ENCODE peak calls at places on chromosomes 5 and 9, in four cellular contexts. B is neural progenitor cell, N is astrocyte, L is PC-3. S is an unnamed sample.

GRCh38 chr5:145531038-145531734 is 304.0 kb downstream of the PRELID2 start:
- DNase-seq in L (peak), N (peak), B (no peak), S (no peak)

GRCh38 chr5:36398137-36398536 is 96.4 kb upstream of the RANBP3L start:
- DNase-seq in N (peak), B (peak), L (peak), S (peak)

GRCh38 chr9:96423322-96423984 is 5.3 kb upstream of the ZNF367 start:
- DNase-seq in B (no peak), N (no peak), L (no peak), S (no peak)

GRCh38 chr5:42666821-42667325 is 89.7 kb upstream of the CCDC152 start:
- DNase-seq in L (no peak), N (no peak), B (peak), S (no peak)

GRCh38 chr9:125323615-125324014 is 62.0 kb downstream of the GAPVD1 start:
- DNase-seq in B (no peak), N (peak), L (no peak), S (no peak)

GRCh38 chr9:111482656-111483418 is 1.3 kb downstream of the ECPAS start:
- DNase-seq in N (peak), L (peak), B (peak), S (peak)

GRCh38 chr9:79568337-79569084 is 3.3 kb upstream of the TLE4 start:
- DNase-seq in B (no peak), N (no peak), L (no peak), S (no peak)

GRCh38 chr5:10856646-10857332 is 95.8 kb upstream of the DAP start:
- DNase-seq in B (peak), N (peak), L (peak), S (peak)

DNA sequence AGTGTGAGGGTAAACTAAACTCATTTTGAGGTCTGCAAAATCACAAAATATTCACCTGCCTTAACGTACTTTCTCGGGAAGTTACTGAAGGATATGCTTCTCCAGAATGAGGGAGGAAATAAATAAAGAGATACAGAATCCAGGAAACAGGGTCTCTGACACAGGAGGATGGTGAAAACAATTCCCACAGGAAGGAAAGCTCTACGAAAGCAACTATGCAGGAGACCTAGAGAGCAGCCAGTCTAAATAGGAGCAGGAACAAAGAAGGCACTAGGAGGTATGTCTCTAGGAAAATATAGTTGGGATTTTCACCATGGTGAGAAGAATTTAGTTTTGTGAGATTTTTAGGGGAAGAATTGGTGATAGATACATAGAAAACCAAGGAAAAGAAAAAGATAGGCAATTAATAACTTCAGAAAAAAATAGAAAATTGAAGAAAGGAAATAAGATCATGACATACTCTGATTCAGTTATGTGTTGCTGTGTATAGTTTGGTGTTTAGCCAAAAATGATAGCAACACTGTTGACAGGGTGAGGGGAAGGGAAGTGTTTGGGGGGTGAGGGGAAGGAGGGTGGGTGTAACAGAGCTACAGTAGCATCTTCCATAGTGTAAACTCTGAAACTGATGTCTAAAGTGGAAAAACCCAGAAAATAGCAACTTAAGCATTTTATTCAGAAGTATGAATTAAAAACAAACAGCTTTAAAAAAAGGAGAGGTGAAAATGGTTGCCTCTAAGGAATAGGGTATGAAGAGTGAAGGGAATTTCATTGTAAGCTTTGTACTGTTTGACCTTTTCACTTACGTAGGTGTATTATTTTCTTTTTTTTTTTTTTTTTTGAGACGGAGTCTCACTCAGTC is 9.8 kb downstream of the GPR21 start:
- DNase-seq in N (no peak), L (no peak), B (no peak), S (no peak)
- H3K9ac ChIP-seq in N (no peak), L (no peak), B (no peak), S (no peak)

DNA sequence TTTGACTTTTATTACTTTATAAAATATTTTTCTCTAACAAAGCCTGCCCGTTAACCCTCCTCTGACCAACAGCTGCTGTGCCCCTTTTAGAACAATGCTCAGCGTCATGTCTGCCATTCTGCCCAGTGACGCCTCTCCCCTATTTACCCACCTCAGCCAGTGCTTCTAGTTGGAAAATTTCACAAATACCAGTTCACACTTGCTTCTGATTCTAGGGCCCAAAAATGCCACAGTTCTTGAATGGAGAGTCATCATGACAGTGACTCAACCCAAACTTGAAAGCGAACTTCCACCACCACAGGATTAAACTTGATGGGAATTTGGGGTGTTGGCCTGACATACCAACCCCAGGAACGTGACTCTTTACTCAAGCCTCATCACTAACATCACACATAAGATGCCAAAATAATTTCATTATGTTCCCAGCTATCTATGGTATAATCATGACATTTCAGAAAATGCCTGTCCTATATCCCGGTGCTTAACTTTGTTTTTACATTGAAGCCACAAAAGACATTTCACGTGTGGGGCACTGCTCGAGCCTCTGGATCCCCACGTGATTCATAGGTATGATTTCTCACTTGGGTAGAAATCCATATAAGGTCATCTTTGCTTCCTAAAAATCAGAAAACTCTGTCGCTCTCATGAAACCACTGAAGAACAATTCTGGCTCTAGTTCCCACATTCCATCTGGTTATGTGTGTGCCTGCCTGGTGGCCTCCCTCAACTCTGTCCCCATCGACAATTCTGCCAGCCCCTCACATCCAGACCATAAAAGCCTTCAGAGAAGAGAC is 220.9 kb downstream of the ACTL7B start:
- DNase-seq in B (no peak), N (peak), L (peak), S (no peak)
- H3K9ac ChIP-seq in B (no peak), N (no peak), L (no peak), S (no peak)

DNA sequence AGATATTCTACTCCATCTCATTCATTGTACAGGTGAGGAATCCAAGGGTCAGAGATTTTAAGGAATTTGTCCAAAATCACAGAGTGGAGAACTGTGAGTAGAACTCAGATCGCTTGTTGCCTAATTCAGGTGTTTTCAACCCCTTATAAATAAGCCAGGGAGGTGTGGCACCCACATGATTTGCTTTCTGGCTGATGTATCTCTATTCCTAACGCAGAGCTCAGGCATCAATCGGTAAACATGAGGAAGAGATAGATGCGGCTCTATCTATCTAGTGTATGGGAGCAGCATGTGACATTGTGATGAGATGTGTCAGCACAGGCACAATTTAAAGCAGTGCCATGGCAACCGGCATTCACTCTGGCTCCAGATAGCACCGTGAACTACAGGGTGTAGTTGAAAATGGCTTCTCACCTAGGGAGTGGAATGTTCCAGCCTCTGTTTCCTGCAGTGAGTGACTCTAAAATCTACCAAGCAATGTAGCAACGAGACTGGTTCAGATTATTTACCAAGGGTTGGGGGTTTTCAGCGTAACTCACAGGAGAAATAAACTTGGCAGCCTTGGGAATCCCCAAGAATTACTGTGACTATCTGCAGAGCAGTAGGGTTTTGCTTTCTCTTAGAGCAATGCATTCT is 53.4 kb upstream of the SUB1 start:
- DNase-seq in B (no peak), N (peak), L (peak), S (peak)
- H3K9ac ChIP-seq in B (no peak), N (no peak), L (no peak), S (peak)

DNA sequence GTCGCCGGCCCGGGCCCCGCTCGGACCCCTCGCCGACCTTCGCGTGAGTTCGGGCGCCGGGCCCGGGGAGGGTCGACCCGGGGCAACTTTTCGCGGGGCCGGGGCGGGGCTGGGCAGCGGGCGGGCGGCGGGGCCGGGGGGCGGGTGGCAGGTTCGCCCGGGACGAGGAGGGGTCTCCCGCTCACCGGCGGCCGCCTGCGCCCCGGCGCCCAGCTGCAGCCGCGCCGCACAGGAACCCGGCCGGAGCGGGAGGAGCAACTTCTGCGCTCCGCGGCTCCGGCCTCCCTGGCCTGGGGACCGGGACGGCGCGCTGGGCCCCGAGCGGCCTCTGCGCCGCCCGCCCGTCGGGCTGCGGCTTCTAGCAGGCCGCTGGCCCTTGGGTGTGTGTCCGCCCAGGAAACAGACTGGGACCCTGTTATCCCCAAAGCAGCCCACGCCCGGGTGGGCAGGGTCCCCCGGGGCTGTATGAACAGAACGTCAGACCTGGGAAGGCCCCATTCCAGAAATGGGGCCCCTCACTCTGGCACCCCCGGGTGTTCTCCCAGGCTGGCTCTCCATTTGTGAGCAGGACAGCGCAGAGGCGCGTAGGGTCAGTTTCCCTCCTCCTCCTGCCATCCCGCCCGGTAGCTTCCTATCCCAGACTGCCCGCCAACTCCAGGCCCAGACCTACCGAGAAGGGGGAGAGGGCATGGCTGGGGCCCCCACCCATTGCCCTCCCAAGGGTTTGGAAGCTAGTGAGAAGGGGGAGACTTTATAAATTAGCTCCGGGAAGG is 685 bp downstream of the RXRA start:
- DNase-seq in L (peak), B (peak), N (no peak), S (no peak)
- H3K9ac ChIP-seq in L (peak), B (peak), N (peak), S (peak)

DNA sequence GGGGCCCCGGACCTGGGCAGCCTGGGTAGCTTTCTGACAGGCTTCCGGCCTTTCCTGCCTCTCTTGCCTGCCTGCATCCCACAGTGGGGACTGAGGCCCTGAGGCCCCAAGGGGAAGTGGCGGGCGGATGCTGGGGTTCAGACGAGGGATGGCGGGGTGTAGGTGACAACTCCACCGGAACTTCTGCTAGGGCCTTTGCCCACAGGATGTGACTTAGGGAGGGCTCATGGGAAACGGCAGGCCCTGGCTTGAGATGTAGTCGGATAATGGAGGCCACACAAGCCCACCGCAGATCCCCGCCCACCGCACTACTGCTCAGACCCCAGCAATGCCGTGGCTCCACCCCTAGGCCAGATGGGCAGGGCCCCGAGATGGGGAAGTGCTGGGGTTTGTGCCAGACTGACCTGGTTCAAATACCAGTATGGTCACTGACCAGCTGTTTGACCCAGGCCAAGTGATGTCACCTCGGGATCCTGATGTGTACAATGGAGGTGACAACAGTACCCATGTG is 2.7 kb upstream of the CDK9 start:
- DNase-seq in L (no peak), B (peak), N (no peak), S (no peak)
- H3K9ac ChIP-seq in L (no peak), B (no peak), N (no peak), S (no peak)

GRCh38 chr5:142189813-142190212 is 81.2 kb downstream of the NDFIP1 start:
- DNase-seq in B (no peak), N (no peak), L (no peak), S (no peak)
- H3K9ac ChIP-seq in B (no peak), N (no peak), L (no peak), S (no peak)

GRCh38 chr9:129608561-129609481 is 12.1 kb downstream of the C9orf50 start:
- DNase-seq in B (no peak), N (no peak), L (no peak), S (no peak)
- H3K9ac ChIP-seq in B (no peak), N (no peak), L (no peak), S (peak)

GRCh38 chr5:41067714-41068113 is 3.4 kb downstream of the MROH2B start:
- DNase-seq in L (no peak), B (no peak), N (no peak), S (no peak)
- H3K9ac ChIP-seq in L (no peak), B (no peak), N (no peak), S (no peak)

GRCh38 chr5:151239237-151239861 is 13.6 kb upstream of the GM2A start:
- DNase-seq in B (peak), N (no peak), L (peak), S (peak)
- H3K9ac ChIP-seq in B (no peak), N (no peak), L (no peak), S (no peak)

GRCh38 chr9:2288309-2288708 is 273.2 kb downstream of the SMARCA2 start:
- DNase-seq in N (no peak), B (no peak), L (no peak), S (no peak)

GRCh38 chr9:2291980-2292704 is 277.0 kb downstream of the SMARCA2 start:
- DNase-seq in N (peak), B (no peak), L (peak), S (no peak)

GRCh38 chr9:2286825-2287455 is 271.8 kb downstream of the SMARCA2 start:
- DNase-seq in L (no peak), N (no peak), B (no peak), S (peak)

GRCh38 chr9:2290382-2290781 is 275.2 kb downstream of the SMARCA2 start:
- DNase-seq in L (no peak), N (no peak), B (no peak), S (no peak)

DNA sequence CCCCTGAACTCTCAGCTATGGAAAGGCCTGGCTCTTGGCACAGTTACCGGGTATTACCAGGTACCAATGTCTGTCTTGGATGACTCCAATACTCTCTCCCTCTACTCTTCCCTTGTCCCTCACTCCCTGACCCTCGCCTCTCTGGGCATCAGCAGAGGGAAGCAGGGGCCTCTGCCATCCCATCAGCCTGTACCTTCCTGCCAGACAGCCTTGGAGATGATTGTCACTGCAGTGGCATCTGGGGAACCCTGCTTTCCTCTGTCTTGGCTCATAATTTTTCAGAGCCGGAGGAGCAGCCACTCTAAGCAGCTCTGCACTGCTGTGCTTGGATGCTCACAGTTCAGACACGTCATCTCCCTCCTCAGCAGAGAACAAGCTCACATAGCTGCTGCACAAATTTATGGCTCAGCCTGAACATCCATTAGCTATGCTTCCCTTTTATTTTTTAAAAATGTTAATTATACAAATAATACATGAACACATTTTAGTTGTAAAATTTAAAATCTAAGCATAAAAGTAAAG is 274.1 kb downstream of the SMARCA2 start:
- DNase-seq in L (no peak), B (no peak), N (no peak), S (no peak)
- H3K9ac ChIP-seq in L (no peak), B (no peak), N (no peak), S (no peak)